ENCODE peak calls at places on chromosomes 13 and 19, in four cellular contexts. One of them, this sample, is unnamed.

GRCh38 chr19:29002336-29002735 is 210.6 kb downstream of the UQCRFS1 start:
- DNase-seq in CD4-positive, CD25-positive, alpha-beta regulatory T cell: no peak
- DNase-seq in CD8-positive, alpha-beta T cell: no peak
- DNase-seq in fibroblast of pulmonary artery: no peak
- DNase-seq in this sample: no peak

GRCh38 chr13:113153810-113154748 is 4.4 kb upstream of the PROZ start:
- DNase-seq in fibroblast of pulmonary artery: peak; percentile 68
- DNase-seq in CD8-positive, alpha-beta T cell: peak; percentile 51
- DNase-seq in CD4-positive, CD25-positive, alpha-beta regulatory T cell: peak; percentile 65
- DNase-seq in this sample: peak; percentile 91

GRCh38 chr13:52711277-52711676 is 28.3 kb downstream of the CNMD start:
- DNase-seq in CD4-positive, CD25-positive, alpha-beta regulatory T cell: no peak
- DNase-seq in fibroblast of pulmonary artery: no peak
- DNase-seq in CD8-positive, alpha-beta T cell: no peak
- DNase-seq in this sample: no peak

GRCh38 chr19:28023064-28023463 is 1189.9 kb downstream of the UQCRFS1 start:
- DNase-seq in CD8-positive, alpha-beta T cell: no peak
- DNase-seq in CD4-positive, CD25-positive, alpha-beta regulatory T cell: no peak
- DNase-seq in fibroblast of pulmonary artery: peak; percentile 13
- DNase-seq in this sample: no peak

GRCh38 chr13:101289764-101290163 is 126.5 kb downstream of the NALCN start:
- DNase-seq in CD4-positive, CD25-positive, alpha-beta regulatory T cell: no peak
- DNase-seq in CD8-positive, alpha-beta T cell: no peak
- DNase-seq in fibroblast of pulmonary artery: peak; percentile 28
- DNase-seq in this sample: no peak

GRCh38 chr13:27607125-27607524 is 13.2 kb downstream of the LNX2 start:
- DNase-seq in CD4-positive, CD25-positive, alpha-beta regulatory T cell: no peak
- DNase-seq in fibroblast of pulmonary artery: peak; percentile 88
- DNase-seq in CD8-positive, alpha-beta T cell: no peak
- DNase-seq in this sample: no peak

GRCh38 chr19:48770223-48770622 is 14.9 kb downstream of the FGF21 start:
- DNase-seq in fibroblast of pulmonary artery: peak; percentile 60
- DNase-seq in CD8-positive, alpha-beta T cell: no peak
- DNase-seq in CD4-positive, CD25-positive, alpha-beta regulatory T cell: no peak
- DNase-seq in this sample: no peak

GRCh38 chr19:18910801-18911436 is 8.3 kb downstream of the COPE start:
- DNase-seq in CD8-positive, alpha-beta T cell: no peak
- DNase-seq in CD4-positive, CD25-positive, alpha-beta regulatory T cell: no peak
- DNase-seq in fibroblast of pulmonary artery: no peak
- DNase-seq in this sample: no peak

GRCh38 chr13:36986462-36987240 is 12.5 kb downstream of the ALG5 start:
- DNase-seq in CD4-positive, CD25-positive, alpha-beta regulatory T cell: no peak
- DNase-seq in CD8-positive, alpha-beta T cell: no peak
- DNase-seq in fibroblast of pulmonary artery: peak; percentile 30
- DNase-seq in this sample: no peak

GRCh38 chr19:6828698-6829633 is 56.5 kb downstream of the VAV1 start:
- DNase-seq in CD4-positive, CD25-positive, alpha-beta regulatory T cell: no peak
- DNase-seq in fibroblast of pulmonary artery: no peak
- DNase-seq in CD8-positive, alpha-beta T cell: no peak
- DNase-seq in this sample: no peak

GRCh38 chr13:33276581-33276980 is 9.0 kb downstream of the STARD13 start:
- DNase-seq in CD8-positive, alpha-beta T cell: no peak
- DNase-seq in CD4-positive, CD25-positive, alpha-beta regulatory T cell: no peak
- DNase-seq in fibroblast of pulmonary artery: peak; percentile 80
- DNase-seq in this sample: no peak

GRCh38 chr19:33796164-33797100 is at the start of gene KCTD15:
- DNase-seq in CD4-positive, CD25-positive, alpha-beta regulatory T cell: no peak
- DNase-seq in fibroblast of pulmonary artery: peak; percentile 58
- DNase-seq in CD8-positive, alpha-beta T cell: no peak
- DNase-seq in this sample: peak; percentile 52

GRCh38 chr19:5107432-5108122 is 138.7 kb downstream of the KDM4B start:
- DNase-seq in CD8-positive, alpha-beta T cell: no peak
- DNase-seq in fibroblast of pulmonary artery: no peak
- DNase-seq in CD4-positive, CD25-positive, alpha-beta regulatory T cell: no peak
- DNase-seq in this sample: no peak

GRCh38 chr13:112818040-112818697 is 128.3 kb downstream of the ATP11A start:
- DNase-seq in CD4-positive, CD25-positive, alpha-beta regulatory T cell: no peak
- DNase-seq in CD8-positive, alpha-beta T cell: no peak
- DNase-seq in fibroblast of pulmonary artery: no peak
- DNase-seq in this sample: no peak

GRCh38 chr13:53201454-53202225 is 173.0 kb downstream of the OLFM4 start:
- DNase-seq in fibroblast of pulmonary artery: no peak
- DNase-seq in CD4-positive, CD25-positive, alpha-beta regulatory T cell: no peak
- DNase-seq in CD8-positive, alpha-beta T cell: no peak
- DNase-seq in this sample: peak; percentile 9

GRCh38 chr13:36297259-36297599 is 385 bp downstream of the CCDC169 start:
- DNase-seq in fibroblast of pulmonary artery: peak; percentile 45
- DNase-seq in CD4-positive, CD25-positive, alpha-beta regulatory T cell: no peak
- DNase-seq in CD8-positive, alpha-beta T cell: no peak
- DNase-seq in this sample: no peak

GRCh38 chr13:77544365-77544764 is 8.9 kb downstream of the SCEL start:
- DNase-seq in CD8-positive, alpha-beta T cell: no peak
- DNase-seq in fibroblast of pulmonary artery: peak; percentile 78
- DNase-seq in CD4-positive, CD25-positive, alpha-beta regulatory T cell: no peak
- DNase-seq in this sample: peak; percentile 58

GRCh38 chr19:19403373-19403901 is 2.0 kb upstream of the GATAD2A start:
- DNase-seq in CD8-positive, alpha-beta T cell: no peak
- DNase-seq in fibroblast of pulmonary artery: no peak
- DNase-seq in CD4-positive, CD25-positive, alpha-beta regulatory T cell: no peak
- DNase-seq in this sample: peak; percentile 30

GRCh38 chr13:44312898-44313551 is 60.6 kb upstream of the SERP2 start:
- DNase-seq in CD4-positive, CD25-positive, alpha-beta regulatory T cell: no peak
- DNase-seq in fibroblast of pulmonary artery: peak; percentile 79
- DNase-seq in CD8-positive, alpha-beta T cell: no peak
- DNase-seq in this sample: no peak

This sample was measured in psoas muscle.